ENCODE peak calls at places on chromosomes 6 and 20, in five cellular contexts. G, S, K, U and Q are unnamed samples.

GRCh38 chr6:154757352-154758095 is 24.3 kb downstream of the SCAF8 start:
- DNase-seq in G (no peak), S (no peak), K (no peak), U (peak), Q (no peak)

GRCh38 chr6:106360410-106360988 is at the start of gene CRYBG1:
- DNase-seq in G (peak), S (peak), K (peak), U (peak), Q (peak)

GRCh38 chr20:40532103-40532502 is 156.9 kb downstream of the MAFB start:
- DNase-seq in G (peak), S (no peak), K (no peak), U (peak), Q (peak)

GRCh38 chr6:80676386-80676785 is 569.9 kb downstream of the BCKDHB start:
- DNase-seq in G (no peak), S (no peak), K (no peak), U (peak), Q (no peak)

GRCh38 chr6:168462454-168462853 is 21.5 kb downstream of the SMOC2 start:
- DNase-seq in G (no peak), S (no peak), K (no peak), U (no peak), Q (no peak)

GRCh38 chr20:61837200-61837599 is 228.5 kb downstream of the TAF4 start:
- DNase-seq in G (no peak), S (no peak), K (no peak), U (no peak), Q (no peak)

GRCh38 chr6:152573762-152574161 is 63.4 kb downstream of the SYNE1 start:
- DNase-seq in G (no peak), S (no peak), K (no peak), U (peak), Q (no peak)

GRCh38 chr6:133410628-133411027 is 169.5 kb downstream of the EYA4 start:
- DNase-seq in G (no peak), S (peak), K (no peak), U (no peak), Q (no peak)

GRCh38 chr6:151808331-151809241 is 1.1 kb downstream of the ESR1 start:
- DNase-seq in G (no peak), S (no peak), K (no peak), U (peak), Q (peak)

GRCh38 chr6:89117285-89118108 is at the start of gene SRSF12:
- DNase-seq in G (peak), S (peak), K (peak), U (peak), Q (peak)
- TF ChIP-seq CTCF in G (no peak), S (peak), K (peak), U (no peak), Q (no peak)

GRCh38 chr6:31110825-31111582 is 1.4 kb downstream of the C6orf15 start:
- DNase-seq in G (no peak), S (no peak), K (no peak), U (no peak), Q (no peak)
- TF ChIP-seq CTCF in G (no peak), S (no peak), K (no peak), U (no peak), Q (no peak)

DNA sequence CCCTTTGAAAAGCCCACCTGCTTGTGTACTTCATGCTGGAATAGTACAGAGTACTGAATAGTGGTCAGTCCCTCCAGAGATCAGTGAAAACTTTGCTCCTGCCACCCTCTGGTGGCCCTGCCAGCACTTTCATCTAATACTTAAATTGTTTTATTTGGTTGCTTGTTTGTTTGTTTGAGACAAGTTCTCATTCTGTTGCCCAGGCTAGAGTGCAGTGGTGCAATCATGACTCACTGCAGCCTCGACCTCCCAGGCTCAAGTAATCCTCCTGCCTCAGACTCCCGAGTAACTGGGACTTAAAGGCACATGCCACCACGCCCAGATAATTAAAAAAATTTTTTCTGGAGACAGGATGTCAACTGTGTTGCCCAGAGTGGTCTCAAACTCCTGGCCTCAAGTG is 9.1 kb downstream of the FAM83D start:
- DNase-seq in G (no peak), S (no peak), K (no peak), U (peak), Q (no peak)
- TF ChIP-seq CTCF in G (peak), S (peak), K (no peak), U (peak), Q (no peak)

DNA sequence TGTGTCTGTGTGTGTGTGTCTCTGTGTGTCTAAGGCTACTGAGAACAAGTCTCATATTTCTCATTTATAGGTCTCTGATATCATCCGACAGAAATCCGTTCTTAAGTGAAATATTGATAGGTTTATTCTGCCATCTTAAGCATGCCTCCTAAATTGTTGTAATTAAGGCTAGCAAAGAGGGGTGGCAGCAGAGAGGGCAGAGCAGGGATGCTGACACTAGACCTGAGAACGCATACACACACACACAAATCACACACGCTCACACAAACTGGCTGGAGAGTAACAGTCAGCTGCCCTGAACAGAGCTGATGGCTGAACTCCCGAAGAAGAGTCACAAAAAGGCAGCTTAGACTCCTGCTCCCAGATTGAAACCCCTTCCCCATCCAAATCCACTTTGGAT is 85.0 kb upstream of the LRFN2 start:
- DNase-seq in G (no peak), S (no peak), K (no peak), U (no peak), Q (no peak)
- TF ChIP-seq CTCF in G (peak), S (no peak), K (peak), U (no peak), Q (no peak)

GRCh38 chr6:3239110-3239830 is 11.8 kb upstream of the TUBB2B start:
- DNase-seq in G (peak), S (no peak), K (no peak), U (no peak), Q (no peak)
- TF ChIP-seq CTCF in G (peak), S (peak), K (peak), U (no peak), Q (peak)

GRCh38 chr6:45472383-45472782 is 94.6 kb upstream of the SUPT3H start:
- DNase-seq in G (no peak), S (no peak), K (no peak), U (no peak), Q (no peak)

GRCh38 chr6:45470131-45470738 is 92.5 kb upstream of the SUPT3H start:
- DNase-seq in G (no peak), S (no peak), K (no peak), U (no peak), Q (no peak)

GRCh38 chr6:45476341-45476740 is 98.6 kb upstream of the SUPT3H start:
- DNase-seq in G (no peak), S (no peak), K (no peak), U (no peak), Q (no peak)

GRCh38 chr6:45474376-45474775 is 96.6 kb upstream of the SUPT3H start:
- DNase-seq in G (no peak), S (no peak), K (no peak), U (no peak), Q (no peak)

GRCh38 chr6:45473121-45473967 is 95.6 kb upstream of the SUPT3H start:
- DNase-seq in G (no peak), S (no peak), K (no peak), U (no peak), Q (no peak)
- TF ChIP-seq CTCF in G (no peak), S (no peak), K (no peak), U (no peak), Q (no peak)